ENCODE peak calls at places on chromosomes 7 and 10, in four cellular contexts. B is A172, D is DMS79 treated with DMSO at 0.1 percent for 48 hours, C is OCI-LY7. O is an unnamed sample.

GRCh38 chr7:2495402-2496309 is 19.5 kb upstream of the GRIFIN start:
- DNase-seq in B (no peak), D (no peak), C (no peak), O (no peak)

GRCh38 chr7:105787793-105788192 is 88.6 kb downstream of the ATXN7L1 start:
- DNase-seq in B (no peak), D (no peak), C (no peak), O (no peak)

GRCh38 chr10:70458329-70459060 is 17.0 kb upstream of the NODAL start:
- DNase-seq in B (no peak), D (no peak), C (no peak), O (no peak)

GRCh38 chr7:100799037-100799896 is 28.1 kb downstream of the EPHB4 start:
- DNase-seq in B (peak; percentile 62), D (peak; percentile 18), C (peak; percentile 48), O (peak; percentile 26)

GRCh38 chr7:45888185-45888992 is at the start of gene IGFBP1:
- DNase-seq in B (no peak), D (peak; percentile 10), C (no peak), O (peak; percentile 26)

GRCh38 chr10:101848408-101848807 is 4.8 kb upstream of the KCNIP2 start:
- DNase-seq in B (no peak), D (no peak), C (no peak), O (no peak)

GRCh38 chr7:102039706-102040105 is 222.3 kb downstream of the CUX1 start:
- DNase-seq in B (no peak), D (no peak), C (no peak), O (no peak)

GRCh38 chr7:67553378-67553777 is 556.7 kb downstream of the TYW1 start:
- DNase-seq in B (peak; percentile 69), D (peak; percentile 30), C (no peak), O (peak; percentile 30)

GRCh38 chr7:102012941-102013461 is 195.6 kb downstream of the CUX1 start:
- DNase-seq in B (peak; percentile 15), D (no peak), C (no peak), O (no peak)

GRCh38 chr10:30357806-30358205 is 8.7 kb upstream of the MTPAP start:
- DNase-seq in B (no peak), D (no peak), C (no peak), O (no peak)

GRCh38 chr7:100106633-100107032 is 5.2 kb downstream of the AP4M1 start:
- DNase-seq in B (no peak), D (no peak), C (no peak), O (no peak)

GRCh38 chr10:62831346-62831745 is 15.2 kb upstream of the EGR2 start:
- DNase-seq in B (peak; percentile 68), D (no peak), C (no peak), O (no peak)

GRCh38 chr7:27172823-27173411 is 1.2 kb downstream of the HOXA10 start:
- DNase-seq in B (peak; percentile 77), D (no peak), C (no peak), O (peak; percentile 87)

GRCh38 chr7:32336726-32337125 is 153.5 kb downstream of the LSM5 start:
- DNase-seq in B (peak; percentile 53), D (no peak), C (no peak), O (no peak)

GRCh38 chr7:11847336-11847735 is 15.3 kb upstream of the THSD7A start:
- DNase-seq in B (no peak), D (no peak), C (no peak), O (no peak)

GRCh38 chr10:89478739-89479116 is 56.7 kb downstream of the SLC16A12 start:
- DNase-seq in B (peak; percentile 16), D (no peak), C (no peak), O (no peak)

GRCh38 chr10:91551856-91552255 is 81.0 kb downstream of the PPP1R3C start:
- DNase-seq in B (peak; percentile 30), D (no peak), C (no peak), O (peak; percentile 23)

GRCh38 chr10:102595914-102596313 is 48.4 kb upstream of the TRIM8 start:
- DNase-seq in B (no peak), D (no peak), C (no peak), O (no peak)

GRCh38 chr10:88401671-88402347 is 181.3 kb downstream of the RNLS start:
- DNase-seq in B (peak; percentile 41), D (no peak), C (no peak), O (no peak)

GRCh38 chr10:83373659-83374058 is 765.6 kb upstream of the GHITM start:
- DNase-seq in B (peak; percentile 42), D (no peak), C (peak; percentile 28), O (peak; percentile 6)

GRCh38 chr10:98195132-98195531 is 60.7 kb downstream of the R3HCC1L start:
- DNase-seq in B (no peak), D (no peak), C (no peak), O (no peak)

GRCh38 chr10:104640339-104641149 is 546 bp upstream of the SORCS3 start:
- DNase-seq in B (no peak), D (peak; percentile 9), C (no peak), O (no peak)

GRCh38 chr10:130805635-130806030 is 505.9 kb downstream of the TCERG1L start:
- DNase-seq in B (no peak), D (no peak), C (no peak), O (no peak)

GRCh38 chr10:123648595-123648994 is 17.6 kb upstream of the GPR26 start:
- DNase-seq in B (no peak), D (no peak), C (no peak), O (no peak)

GRCh38 chr7:130845581-130846085 is 111.6 kb upstream of the KLF14 start:
- DNase-seq in B (peak; percentile 89), D (no peak), C (no peak), O (no peak)

GRCh38 chr10:86411281-86411841 is 44.8 kb upstream of the GRID1 start:
- DNase-seq in B (peak; percentile 89), D (no peak), C (peak; percentile 91), O (peak; percentile 79)

GRCh38 chr7:143003393-143004051 is 23.4 kb downstream of the OR9A2 start:
- DNase-seq in B (peak; percentile 37), D (peak; percentile 41), C (peak; percentile 59), O (peak; percentile 30)